ENCODE peak calls at places on chromosomes 2 and 18, in four cellular contexts. K is K562, F is H1, Z is HepG2. I is an unnamed sample.

GRCh38 chr2:113791697-113792590 is 35.5 kb upstream of the SLC35F5 start:
- DNase-seq in Z (no peak), K (no peak), F (no peak), I (peak; percentile 18)

GRCh38 chr2:13558368-13558767 is 841.6 kb downstream of the TRIB2 start:
- DNase-seq in Z (peak; percentile 7), F (no peak), K (no peak), I (no peak)

GRCh38 chr2:11588228-11589110 is 54.6 kb downstream of the GREB1 start:
- DNase-seq in F (no peak), Z (no peak), K (no peak), I (no peak)

GRCh38 chr18:5294618-5295230 is 802 bp downstream of the ZBTB14 start:
- DNase-seq in K (no peak), Z (peak; percentile 27), F (no peak), I (peak; percentile 63)

GRCh38 chr18:60684843-60685513 is 312.4 kb upstream of the MC4R start:
- DNase-seq in Z (peak; percentile 2), F (no peak), K (no peak), I (peak; percentile 57)

GRCh38 chr2:43265006-43265770 is 38.8 kb upstream of the ZFP36L2 start:
- DNase-seq in F (no peak), Z (no peak), K (no peak), I (no peak)

GRCh38 chr18:42030586-42031182 is 75.7 kb downstream of the PIK3C3 start:
- DNase-seq in K (peak; percentile 5), F (peak; percentile 7), Z (peak; percentile 16), I (peak; percentile 37)

GRCh38 chr2:188414412-188414811 is 122.7 kb downstream of the GULP1 start:
- DNase-seq in Z (no peak), F (no peak), K (no peak), I (no peak)

GRCh38 chr2:160956243-160956802 is 203.9 kb upstream of the TANK start:
- DNase-seq in Z (no peak), K (no peak), F (no peak), I (no peak)
- TF ChIP-seq JUN in Z (no peak), K (no peak), F (no peak), I (no peak)

GRCh38 chr2:145682536-145683157 is 1162.7 kb upstream of the ZEB2 start:
- DNase-seq in Z (no peak), F (no peak), K (no peak), I (peak; percentile 6)
- H2AFZ ChIP-seq in Z (no peak overlapping the region), F (no peak overlapping the region), K (peak overlapping the region; percentile 51), I (peak overlapping the region; percentile 54)

DNA sequence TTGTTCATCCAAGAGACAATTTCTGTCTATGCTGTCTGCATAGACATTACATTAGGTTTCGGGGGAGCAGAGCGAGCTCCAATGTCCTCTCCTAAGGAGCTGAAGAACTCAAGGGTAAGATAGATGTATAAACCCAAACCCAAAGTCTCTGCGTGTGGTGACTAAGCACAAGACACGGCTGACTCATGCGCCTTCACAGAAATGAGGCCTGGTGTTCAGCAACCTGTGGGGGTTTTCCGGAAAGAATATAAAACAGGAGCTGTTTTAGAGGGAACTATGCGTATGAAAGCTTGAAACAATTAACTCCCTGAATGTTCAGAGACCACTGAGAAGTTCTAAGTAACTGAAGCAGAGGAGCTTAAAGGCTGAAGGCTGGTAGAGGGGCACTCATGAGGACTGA is 154.7 kb downstream of the SOX11 start:
- DNase-seq in Z (no peak), F (no peak), K (no peak), I (no peak)
- TF ChIP-seq MAX in Z (no peak), F (no peak), K (no peak), I (no peak)

GRCh38 chr2:9771481-9772017 is 71.7 kb upstream of the TAF1B start:
- DNase-seq in F (no peak), Z (peak; percentile 44), K (no peak), I (no peak)
- TF ChIP-seq JUN in F (no peak), Z (no peak), K (no peak), I (no peak)

GRCh38 chr2:227466887-227467285 is 5.1 kb upstream of the AGFG1 start:
- DNase-seq in Z (no peak), F (no peak), K (no peak), I (no peak)
- H2AFZ ChIP-seq in Z (no peak overlapping the region), F (no peak overlapping the region), K (peak overlapping the region; percentile 67), I (no peak overlapping the region)